ENCODE peak calls at places on chromosomes 2 and 18, in five cellular contexts. One of them, this sample, is unnamed.

GRCh38 chr2:45736757-45737704 is 85.6 kb downstream of the PRKCE start:
- DNase-seq in IMR-90: peak; percentile 61
- DNase-seq in colonic mucosa: no peak
- DNase-seq in mesothelial cell of epicardium: no peak
- DNase-seq in fibroblast of lung: peak; percentile 76
- DNase-seq in this sample: no peak

GRCh38 chr2:127649100-127649611 is 3.2 kb downstream of the GPR17 start:
- DNase-seq in IMR-90: no peak
- DNase-seq in colonic mucosa: no peak
- DNase-seq in mesothelial cell of epicardium: no peak
- DNase-seq in fibroblast of lung: no peak
- DNase-seq in this sample: no peak

GRCh38 chr18:78092901-78093300 is 843.3 kb downstream of the GALR1 start:
- DNase-seq in IMR-90: no peak
- DNase-seq in colonic mucosa: no peak
- DNase-seq in mesothelial cell of epicardium: no peak
- DNase-seq in fibroblast of lung: no peak
- DNase-seq in this sample: no peak

GRCh38 chr18:78140294-78140693 is 839.3 kb upstream of the SALL3 start:
- DNase-seq in IMR-90: no peak
- DNase-seq in colonic mucosa: no peak
- DNase-seq in mesothelial cell of epicardium: no peak
- DNase-seq in fibroblast of lung: no peak
- DNase-seq in this sample: no peak

GRCh38 chr18:46320928-46321855 is 217.0 kb downstream of the HAUS1 start:
- DNase-seq in IMR-90: peak; percentile 55
- DNase-seq in colonic mucosa: no peak
- DNase-seq in mesothelial cell of epicardium: no peak
- DNase-seq in fibroblast of lung: peak; percentile 86
- DNase-seq in this sample: peak; percentile 53

GRCh38 chr2:118058979-118059378 is 29.3 kb upstream of the INSIG2 start:
- DNase-seq in IMR-90: no peak
- DNase-seq in colonic mucosa: no peak
- DNase-seq in mesothelial cell of epicardium: no peak
- DNase-seq in fibroblast of lung: peak; percentile 65
- DNase-seq in this sample: no peak

GRCh38 chr2:134334542-134335353 is 80.9 kb downstream of the MGAT5 start:
- DNase-seq in IMR-90: no peak
- DNase-seq in colonic mucosa: no peak
- DNase-seq in mesothelial cell of epicardium: no peak
- DNase-seq in fibroblast of lung: no peak
- DNase-seq in this sample: no peak

GRCh38 chr2:231568098-231568784 is 24.4 kb upstream of the TEX44 start:
- DNase-seq in IMR-90: no peak
- DNase-seq in colonic mucosa: no peak
- DNase-seq in mesothelial cell of epicardium: no peak
- DNase-seq in fibroblast of lung: no peak
- DNase-seq in this sample: no peak

GRCh38 chr2:46977899-46978298 is 62.3 kb upstream of the MCFD2 start:
- DNase-seq in IMR-90: no peak
- DNase-seq in colonic mucosa: no peak
- DNase-seq in mesothelial cell of epicardium: no peak
- DNase-seq in fibroblast of lung: no peak
- DNase-seq in this sample: no peak

GRCh38 chr2:231614559-231615057 is 21.9 kb downstream of the TEX44 start:
- DNase-seq in IMR-90: no peak
- DNase-seq in colonic mucosa: no peak
- DNase-seq in mesothelial cell of epicardium: no peak
- DNase-seq in fibroblast of lung: no peak
- DNase-seq in this sample: no peak

GRCh38 chr2:159419403-159419802 is 132.9 kb upstream of the WDSUB1 start:
- DNase-seq in IMR-90: no peak
- DNase-seq in colonic mucosa: no peak
- DNase-seq in mesothelial cell of epicardium: no peak
- DNase-seq in fibroblast of lung: no peak
- DNase-seq in this sample: no peak

GRCh38 chr2:184596819-184597411 is 1.4 kb upstream of the ZNF804A start:
- DNase-seq in IMR-90: peak; percentile 81
- DNase-seq in colonic mucosa: no peak
- DNase-seq in mesothelial cell of epicardium: no peak
- DNase-seq in fibroblast of lung: peak; percentile 78
- DNase-seq in this sample: peak; percentile 57
- TF ChIP-seq CTCF in IMR-90: no peak
- TF ChIP-seq CTCF in colonic mucosa: no peak
- TF ChIP-seq CTCF in mesothelial cell of epicardium: no peak
- TF ChIP-seq CTCF in fibroblast of lung: peak; percentile 18
- TF ChIP-seq CTCF in this sample: no peak

GRCh38 chr2:146697307-146697706 is 1147.5 kb upstream of the ACVR2A start:
- DNase-seq in IMR-90: no peak
- DNase-seq in colonic mucosa: no peak
- DNase-seq in mesothelial cell of epicardium: no peak
- DNase-seq in fibroblast of lung: no peak
- DNase-seq in this sample: no peak

DNA sequence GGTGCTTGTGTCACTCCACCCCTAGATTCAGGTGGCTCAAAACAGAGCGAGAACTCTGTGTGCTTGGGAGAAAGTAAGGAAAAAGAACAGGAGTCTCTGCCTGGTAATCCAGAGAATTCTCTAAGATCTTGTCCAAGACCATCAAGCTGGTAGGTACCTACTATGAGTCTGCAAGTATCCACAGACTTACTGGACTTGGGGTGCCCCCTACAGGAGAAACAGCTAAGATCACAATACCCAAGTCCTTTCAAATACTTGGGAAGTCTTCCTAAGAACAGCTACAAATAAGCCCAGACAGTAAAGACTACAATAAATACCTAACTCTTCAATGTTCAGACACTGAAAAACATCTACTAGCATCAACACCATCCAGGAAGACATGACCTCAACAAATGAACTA is 1143.6 kb upstream of the ACVR2A start:
- DNase-seq in IMR-90: no peak
- DNase-seq in colonic mucosa: no peak
- DNase-seq in mesothelial cell of epicardium: no peak
- DNase-seq in fibroblast of lung: no peak
- DNase-seq in this sample: no peak
- TF ChIP-seq CTCF in IMR-90: no peak
- TF ChIP-seq CTCF in colonic mucosa: no peak
- TF ChIP-seq CTCF in mesothelial cell of epicardium: no peak
- TF ChIP-seq CTCF in fibroblast of lung: no peak
- TF ChIP-seq CTCF in this sample: peak; percentile 8

GRCh38 chr2:73385486-73386341 is at the start of gene ALMS1:
- DNase-seq in IMR-90: peak; percentile 85
- DNase-seq in colonic mucosa: peak; percentile 89
- DNase-seq in mesothelial cell of epicardium: peak; percentile 65
- DNase-seq in fibroblast of lung: peak; percentile 90
- DNase-seq in this sample: peak; percentile 88
- TF ChIP-seq CTCF in IMR-90: peak; percentile 18
- TF ChIP-seq CTCF in colonic mucosa: no peak
- TF ChIP-seq CTCF in mesothelial cell of epicardium: no peak
- TF ChIP-seq CTCF in fibroblast of lung: peak; percentile 22
- TF ChIP-seq CTCF in this sample: peak; percentile 46

DNA sequence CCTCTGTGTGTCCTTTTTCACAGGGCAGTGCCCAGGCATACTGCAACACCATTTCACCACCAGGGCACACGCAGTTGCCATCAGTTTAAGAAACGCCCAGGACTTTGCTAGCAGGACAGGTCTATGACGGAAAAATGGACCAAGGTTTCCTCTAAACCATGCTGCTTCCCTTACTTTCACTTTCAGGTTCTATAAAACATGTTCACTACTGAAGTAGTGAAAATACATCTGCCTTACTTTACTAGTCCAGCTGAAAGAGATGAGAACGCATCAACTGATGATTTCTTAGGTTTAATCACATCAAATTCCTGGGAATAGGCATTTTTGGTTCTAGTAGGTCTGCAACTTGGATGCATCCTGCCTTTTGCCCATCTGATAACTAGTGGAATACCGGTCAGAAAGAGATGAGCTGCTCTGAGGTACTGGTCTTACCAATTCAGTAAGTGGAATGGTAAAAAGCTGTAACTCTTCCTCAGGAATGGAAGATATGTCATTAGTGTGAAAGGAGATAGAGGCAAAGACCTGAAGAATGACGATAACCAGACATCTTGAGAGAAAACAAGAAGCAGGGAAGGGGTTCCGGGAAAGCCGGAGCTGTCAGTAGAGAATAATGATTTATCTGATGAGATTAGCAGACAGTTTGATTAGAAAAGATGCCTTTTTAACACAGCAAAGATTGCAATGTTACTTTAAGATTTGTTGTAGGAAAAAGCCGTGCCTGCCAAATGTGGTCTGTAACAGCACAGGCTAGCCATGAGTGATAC is 110.3 kb downstream of the TCF4 start:
- DNase-seq in IMR-90: peak; percentile 52
- DNase-seq in colonic mucosa: no peak
- DNase-seq in mesothelial cell of epicardium: no peak
- DNase-seq in fibroblast of lung: peak; percentile 74
- DNase-seq in this sample: peak; percentile 49
- TF ChIP-seq CTCF in IMR-90: no peak
- TF ChIP-seq CTCF in colonic mucosa: no peak
- TF ChIP-seq CTCF in mesothelial cell of epicardium: no peak
- TF ChIP-seq CTCF in fibroblast of lung: peak; percentile 29
- TF ChIP-seq CTCF in this sample: peak; percentile 60

GRCh38 chr2:70527447-70528080 is 26.1 kb downstream of the TGFA start:
- DNase-seq in IMR-90: no peak
- DNase-seq in colonic mucosa: no peak
- DNase-seq in mesothelial cell of epicardium: no peak
- DNase-seq in fibroblast of lung: no peak
- DNase-seq in this sample: peak; percentile 12
- TF ChIP-seq CTCF in IMR-90: no peak
- TF ChIP-seq CTCF in colonic mucosa: no peak
- TF ChIP-seq CTCF in mesothelial cell of epicardium: no peak
- TF ChIP-seq CTCF in fibroblast of lung: no peak
- TF ChIP-seq CTCF in this sample: no peak

DNA sequence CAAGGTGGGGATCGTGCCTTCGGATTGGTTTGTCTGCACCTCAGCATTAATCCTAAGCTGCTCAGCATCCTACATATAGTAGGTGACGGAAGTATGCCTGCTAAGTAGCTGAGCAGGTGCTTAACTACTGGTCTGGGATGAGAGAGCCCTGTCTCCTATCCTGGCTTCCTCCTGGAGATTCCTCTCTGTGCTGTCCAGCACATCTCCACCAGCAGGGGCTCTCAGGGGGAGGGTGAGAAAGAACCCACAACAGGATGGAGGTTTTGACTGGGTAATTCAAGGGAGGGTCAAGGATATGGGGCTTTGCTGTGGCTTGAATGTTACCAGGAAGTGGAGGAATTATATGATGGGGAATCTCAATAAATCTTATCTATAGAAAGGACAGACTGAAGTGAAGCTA is 45.4 kb upstream of the KIF5C start:
- DNase-seq in IMR-90: no peak
- DNase-seq in colonic mucosa: no peak
- DNase-seq in mesothelial cell of epicardium: no peak
- DNase-seq in fibroblast of lung: no peak
- DNase-seq in this sample: no peak
- TF ChIP-seq CTCF in IMR-90: no peak
- TF ChIP-seq CTCF in colonic mucosa: no peak
- TF ChIP-seq CTCF in mesothelial cell of epicardium: no peak
- TF ChIP-seq CTCF in fibroblast of lung: no peak
- TF ChIP-seq CTCF in this sample: no peak

GRCh38 chr2:75292826-75293225 is 93.5 kb upstream of the TACR1 start:
- DNase-seq in IMR-90: peak; percentile 83
- DNase-seq in colonic mucosa: no peak
- DNase-seq in mesothelial cell of epicardium: no peak
- DNase-seq in fibroblast of lung: peak; percentile 91
- DNase-seq in this sample: peak; percentile 80
- TF ChIP-seq CTCF in IMR-90: no peak
- TF ChIP-seq CTCF in colonic mucosa: no peak
- TF ChIP-seq CTCF in mesothelial cell of epicardium: no peak
- TF ChIP-seq CTCF in fibroblast of lung: no peak
- TF ChIP-seq CTCF in this sample: no peak

DNA sequence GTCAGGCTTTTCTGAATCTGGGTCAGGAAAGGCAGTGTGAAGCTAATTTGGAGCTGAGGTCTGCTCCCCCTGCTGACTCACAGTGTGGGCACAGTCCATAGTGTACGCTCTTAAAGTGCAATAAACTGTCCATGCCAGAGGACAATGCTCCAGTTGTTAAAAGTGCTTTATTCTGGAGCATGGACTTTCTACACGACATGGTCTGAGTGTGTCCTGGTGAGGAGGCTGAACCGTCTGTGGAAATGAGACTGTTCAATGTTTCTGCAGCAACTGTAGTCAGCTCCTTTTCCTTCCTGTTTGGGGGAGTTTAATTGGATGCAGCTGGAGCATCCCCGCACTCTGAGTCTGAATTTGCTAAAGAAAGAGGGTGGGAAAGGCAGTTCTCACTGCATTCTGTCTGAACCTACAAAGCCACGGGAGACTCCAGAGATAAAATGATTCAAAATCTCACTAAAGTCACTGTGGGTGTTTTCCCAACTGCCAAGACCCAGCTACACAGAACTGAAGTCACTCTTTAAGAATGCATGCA is 110.2 kb upstream of the TRIB2 start:
- DNase-seq in IMR-90: peak; percentile 66
- DNase-seq in colonic mucosa: no peak
- DNase-seq in mesothelial cell of epicardium: no peak
- DNase-seq in fibroblast of lung: peak; percentile 67
- DNase-seq in this sample: peak; percentile 18
- TF ChIP-seq CTCF in IMR-90: peak; percentile 11
- TF ChIP-seq CTCF in colonic mucosa: no peak
- TF ChIP-seq CTCF in mesothelial cell of epicardium: no peak
- TF ChIP-seq CTCF in fibroblast of lung: peak; percentile 36
- TF ChIP-seq CTCF in this sample: peak; percentile 45